ENCODE peak calls at places on chromosomes 4 and X, in ten cellular contexts. W, S, E, X, N, Z, O, H, V and F are unnamed samples.

GRCh38 chr4:157423526-157424020 is 203.0 kb downstream of the GRIA2 start:
- DNase-seq in W (no peak), O (no peak), H (no peak), S (no peak), X (no peak), V (no peak), N (no peak), E (no peak), Z (no peak), F (no peak)

GRCh38 chr4:15149842-15150592 is 147.7 kb downstream of the CPEB2 start:
- DNase-seq in S (no peak), Z (peak; percentile 87), W (peak; percentile 93), H (peak; percentile 51), E (peak; percentile 92), O (peak; percentile 91), X (peak; percentile 85), V (peak; percentile 91), N (peak; percentile 75), F (peak; percentile 92)

GRCh38 chrX:23870041-23870440 is 37.7 kb downstream of the APOO start:
- DNase-seq in E (no peak), N (no peak), W (no peak), O (no peak), H (no peak), Z (no peak), X (no peak), S (no peak), V (no peak), F (no peak)

GRCh38 chr4:171794528-171794927 is 18.7 kb upstream of the GALNTL6 start:
- DNase-seq in W (no peak), V (no peak), Z (no peak), N (no peak), O (no peak), X (no peak), S (no peak), H (no peak), E (no peak), F (no peak)

GRCh38 chr4:13166214-13166613 is 317.9 kb downstream of the RAB28 start:
- DNase-seq in V (no peak), Z (no peak), O (no peak), N (no peak), H (no peak), W (no peak), S (no peak), E (no peak), X (no peak), F (no peak)

GRCh38 chrX:15158736-15159406 is 111.0 kb downstream of the ASB9 start:
- DNase-seq in X (no peak), W (no peak), O (no peak), Z (peak; percentile 2), V (no peak), S (no peak), N (no peak), H (no peak), E (no peak), F (no peak)

GRCh38 chrX:104098151-104098808 is 14.0 kb upstream of the ZCCHC18 start:
- DNase-seq in V (no peak), H (peak; percentile 20), W (peak; percentile 22), S (no peak), Z (peak; percentile 79), X (no peak), E (peak; percentile 72), O (peak; percentile 48), N (no peak), F (peak; percentile 60)

GRCh38 chr4:139872274-139872673 is 206.7 kb downstream of the MGST2 start:
- DNase-seq in E (peak; percentile 92), H (no peak), X (no peak), N (no peak), Z (peak; percentile 62), V (no peak), W (peak; percentile 47), S (no peak), O (no peak), F (no peak)

GRCh38 chr4:4991541-4992099 is 27.6 kb downstream of the CYTL1 start:
- DNase-seq in V (no peak), E (no peak), H (no peak), X (no peak), N (no peak), W (no peak), Z (no peak), S (no peak), O (no peak), F (no peak)

GRCh38 chr4:7185487-7186030 is 6.8 kb upstream of the SORCS2 start:
- DNase-seq in W (no peak), N (no peak), S (no peak), Z (no peak), H (no peak), V (peak; percentile 19), E (no peak), O (no peak), X (no peak), F (no peak)

GRCh38 chrX:12330841-12331240 is 192.6 kb downstream of the FRMPD4 start:
- DNase-seq in X (no peak), S (no peak), N (no peak), H (no peak), E (no peak), O (no peak), V (no peak), Z (no peak), W (no peak), F (no peak)

GRCh38 chrX:6026484-6026883 is 202.2 kb downstream of the NLGN4X start:
- DNase-seq in X (no peak), N (no peak), O (no peak), Z (no peak), S (no peak), E (no peak), V (no peak), H (no peak), W (no peak), F (no peak)

GRCh38 chr4:127580891-127581290 is 51.9 kb upstream of the INTU start:
- DNase-seq in X (no peak), N (no peak), O (no peak), Z (peak; percentile 4), S (no peak), H (no peak), E (no peak), V (no peak), W (no peak), F (no peak)

GRCh38 chr4:137531121-137531520 is 1.2 kb downstream of the PCDH18 start:
- DNase-seq in X (no peak), N (no peak), Z (no peak), V (no peak), S (no peak), E (no peak), O (peak; percentile 61), W (no peak), H (peak; percentile 65), F (no peak)

GRCh38 chrX:39762266-39762841 is 335.4 kb downstream of the BCOR start:
- DNase-seq in N (no peak), E (no peak), Z (no peak), S (no peak), W (no peak), V (no peak), H (no peak), X (no peak), O (no peak), F (no peak)

DNA sequence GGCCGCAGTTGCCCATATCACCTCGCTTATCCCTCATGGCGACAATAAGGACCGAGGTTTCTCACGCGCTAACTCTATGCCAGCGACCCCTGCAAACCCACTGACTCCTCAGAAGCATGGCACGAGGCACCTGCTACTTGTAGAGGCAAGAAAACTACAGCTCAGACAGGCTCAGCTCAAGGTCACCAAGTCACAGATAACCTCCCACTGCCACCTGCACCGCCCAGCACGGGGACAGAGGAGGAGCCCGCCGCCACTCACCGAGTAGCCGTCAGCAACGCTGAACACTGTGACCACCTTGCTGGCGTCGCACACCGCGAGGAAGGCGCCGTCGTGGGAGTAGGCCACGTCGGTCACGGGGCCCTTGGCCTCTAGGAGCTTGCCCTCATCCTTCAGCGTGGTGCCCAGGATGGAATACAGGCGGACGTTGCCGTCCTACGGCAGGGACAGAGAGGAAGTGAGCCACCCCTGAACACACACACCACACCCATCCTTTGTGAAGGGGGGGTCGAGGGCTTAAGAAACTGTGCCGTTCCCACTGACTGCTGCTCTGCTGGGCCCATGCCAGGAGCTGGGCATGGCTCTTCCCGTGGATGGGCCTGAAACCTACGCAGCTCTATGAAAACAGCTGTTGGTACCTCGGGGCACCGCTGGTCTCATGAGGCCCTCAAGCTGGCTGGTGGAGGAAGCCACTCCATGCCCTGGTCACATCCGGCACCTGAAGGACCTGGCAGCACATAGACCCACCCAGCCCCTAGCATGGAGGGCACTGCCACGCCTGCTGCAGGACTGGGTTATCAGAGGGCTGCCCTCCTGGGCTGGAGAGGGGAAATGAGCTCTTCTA is 38.9 kb downstream of the WDR1 start:
- DNase-seq in N (no peak), H (no peak), X (peak; percentile 61), S (no peak), O (no peak), Z (no peak), W (no peak), V (peak; percentile 46), E (no peak), F (no peak)
- TF ChIP-seq POLR2A in N (no peak), H (no peak), X (no peak), S (no peak), O (no peak), Z (no peak), W (no peak), V (no peak), E (no peak), F (no peak)

DNA sequence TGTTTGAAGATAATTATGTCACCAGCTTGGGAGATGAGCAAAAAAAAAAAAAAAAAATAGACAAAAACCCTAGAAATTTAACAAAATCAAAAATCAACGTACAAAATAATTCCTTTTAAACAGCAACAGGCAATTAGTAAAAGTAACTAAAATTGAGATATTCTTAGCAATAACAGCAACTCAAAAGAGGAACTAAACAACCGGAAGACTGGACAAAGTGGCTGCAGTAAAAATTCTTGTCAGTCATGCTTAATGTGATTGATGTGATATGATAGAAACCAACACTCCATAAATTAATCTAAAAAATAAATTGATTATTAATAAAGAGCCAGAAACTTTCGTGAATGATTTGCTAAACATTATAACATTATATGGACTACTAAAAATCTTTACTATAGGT is 1534.6 kb upstream of the AGA start:
- DNase-seq in X (no peak), E (peak; percentile 7), H (no peak), W (no peak), Z (no peak), S (no peak), N (no peak), V (no peak), O (no peak), F (no peak)
- TF ChIP-seq POLR2A in X (no peak), E (no peak), H (no peak), W (no peak), Z (no peak), S (no peak), N (no peak), V (no peak), O (no peak), F (no peak)

DNA sequence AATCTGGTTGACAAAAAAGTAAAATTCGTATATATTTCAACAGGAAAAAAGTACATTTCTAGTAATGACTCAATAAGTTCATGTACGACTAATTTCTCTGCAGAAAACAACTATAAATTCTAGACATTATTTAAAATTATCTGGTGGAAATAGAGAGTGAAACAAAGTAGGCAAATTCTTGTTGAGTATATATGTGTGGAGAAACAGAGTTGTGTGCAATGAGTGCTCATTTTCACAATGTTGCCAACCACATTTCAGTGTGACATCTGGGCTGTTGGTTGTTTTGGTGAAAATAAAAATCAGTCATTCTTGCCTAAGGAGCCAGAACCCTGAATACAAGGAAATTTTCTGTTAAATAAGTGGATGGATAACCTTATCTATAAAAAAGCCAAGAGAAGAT is 372.0 kb upstream of the NDST4 start:
- DNase-seq in X (no peak), Z (no peak), E (no peak), O (no peak), V (no peak), H (no peak), N (no peak), W (no peak), S (no peak), F (no peak)
- TF ChIP-seq POLR2A in X (no peak), Z (no peak), E (no peak), O (no peak), V (no peak), H (no peak), N (no peak), W (no peak), S (no peak), F (no peak)

GRCh38 chrX:152941328-152942111 is 43.7 kb downstream of the ZNF185 start:
- DNase-seq in W (peak; percentile 63), X (peak; percentile 93), S (peak; percentile 75), Z (peak; percentile 94), N (peak; percentile 93), V (peak; percentile 89), H (peak; percentile 82), E (peak; percentile 93), O (peak; percentile 91), F (peak; percentile 94)
- TF ChIP-seq POLR2A in W (no peak), X (no peak), S (no peak), Z (peak; percentile 57), N (no peak), V (no peak), H (no peak), E (peak; percentile 71), O (no peak), F (no peak)